ENCODE peak calls at places on chromosomes 12 and 14, in five cellular contexts. Q, X, S, P and A are unnamed samples.
A peak's percentile ranks its signal among the peaks of the same experiment; 100 is the strongest.

GRCh38 chr12:6180300-6181051 is 19.7 kb upstream of the CD9 start:
- DNase-seq in Q (peak; percentile 84), P (no peak), S (peak; percentile 86), X (no peak), A (peak; percentile 76)

GRCh38 chr12:13116971-13117370 is 13.5 kb upstream of the GSG1 start:
- DNase-seq in Q (no peak), P (no peak), X (no peak), S (no peak), A (no peak)

GRCh38 chr12:106288510-106289195 is 13.9 kb upstream of the TCP11L2 start:
- DNase-seq in Q (peak; percentile 97), X (no peak), S (peak; percentile 97), P (no peak), A (no peak)

GRCh38 chr12:58177366-58177765 is 236.0 kb downstream of the ATP23 start:
- DNase-seq in Q (no peak), P (no peak), S (no peak), X (no peak), A (no peak)

GRCh38 chr12:57451233-57451778 is 3.8 kb upstream of the INHBE start:
- DNase-seq in X (no peak), P (no peak), S (peak; percentile 38), Q (no peak), A (no peak)

GRCh38 chr12:121581681-121582439 is 1.0 kb upstream of the KDM2B start:
- DNase-seq in S (peak; percentile 50), P (no peak), Q (no peak), X (no peak), A (no peak)

GRCh38 chr12:58920956-58921861 is 905 bp upstream of the LRIG3 start:
- DNase-seq in X (no peak), S (no peak), P (no peak), Q (no peak), A (no peak)

GRCh38 chr12:122028165-122028591 is 6.5 kb downstream of the BCL7A start:
- DNase-seq in X (no peak), P (no peak), S (no peak), Q (no peak), A (no peak)

GRCh38 chr14:22303589-22304195 is 285.3 kb downstream of the DAD1 start:
- DNase-seq in X (no peak), Q (peak; percentile 63), P (no peak), S (peak; percentile 50), A (no peak)

GRCh38 chr12:54259194-54260011 is 20.5 kb downstream of the CBX5 start:
- DNase-seq in S (peak; percentile 87), X (no peak), Q (peak; percentile 25), P (peak; percentile 17), A (peak; percentile 80)
- H3K4me3 ChIP-seq in S (peak overlapping the region; percentile 6), X (no peak overlapping the region), Q (no peak overlapping the region), P (no peak overlapping the region), A (no peak overlapping the region)

DNA sequence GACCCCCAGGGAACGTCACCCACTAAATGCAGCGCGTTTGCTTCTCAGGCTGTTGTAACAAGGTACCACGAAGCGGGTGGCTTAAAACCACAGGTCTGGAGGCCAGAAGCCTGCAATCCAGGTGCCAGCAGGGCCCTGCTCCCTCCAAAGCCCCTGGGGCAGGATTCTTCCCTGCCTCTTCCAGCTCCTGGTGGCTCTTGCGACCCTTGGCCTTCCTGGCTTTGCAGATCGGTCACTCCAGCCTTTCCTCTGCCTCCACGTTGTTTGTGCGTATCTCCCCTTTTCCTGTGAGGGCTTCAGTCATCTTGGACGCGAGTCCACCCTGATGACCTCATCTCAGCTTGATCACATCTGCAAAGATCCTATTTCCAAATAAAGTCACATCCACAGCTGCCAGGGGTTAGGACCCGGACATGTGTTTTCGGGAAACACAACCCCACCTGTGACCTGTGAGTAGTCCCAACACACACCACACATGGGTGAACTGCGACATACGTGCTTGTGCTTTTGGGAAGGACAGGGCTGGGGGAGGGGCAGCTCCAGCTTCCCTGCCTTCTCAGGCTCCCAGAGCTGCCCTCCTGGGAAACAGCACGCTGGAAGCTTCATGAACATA is 114.5 kb upstream of the NCOR2 start:
- DNase-seq in X (no peak), Q (peak; percentile 75), P (no peak), S (peak; percentile 95), A (no peak)
- H3K4me3 ChIP-seq in X (no peak overlapping the region), Q (peak overlapping the region; percentile 41), P (no peak overlapping the region), S (no peak overlapping the region), A (no peak overlapping the region)

GRCh38 chr12:43638786-43639185 is 86.8 kb upstream of the ADAMTS20 start:
- DNase-seq in X (no peak), Q (no peak), P (no peak), S (no peak), A (no peak)
- H3K4me3 ChIP-seq in X (no peak overlapping the region), Q (no peak overlapping the region), P (no peak overlapping the region), S (no peak overlapping the region), A (no peak overlapping the region)

GRCh38 chr14:35355981-35356839 is 48.3 kb downstream of the NFKBIA start:
- DNase-seq in S (peak; percentile 58), Q (peak; percentile 53), P (no peak), X (no peak), A (peak; percentile 61)

GRCh38 chr14:35351497-35351896 is 53.1 kb downstream of the NFKBIA start:
- DNase-seq in P (no peak), Q (no peak), X (no peak), S (no peak), A (no peak)

GRCh38 chr14:35351897-35352273 is 52.7 kb downstream of the NFKBIA start:
- DNase-seq in Q (no peak), P (no peak), X (no peak), S (no peak), A (no peak)

GRCh38 chr14:35352274-35353233 is 52.0 kb downstream of the NFKBIA start:
- DNase-seq in Q (no peak), X (no peak), P (no peak), S (no peak), A (peak; percentile 44)

DNA sequence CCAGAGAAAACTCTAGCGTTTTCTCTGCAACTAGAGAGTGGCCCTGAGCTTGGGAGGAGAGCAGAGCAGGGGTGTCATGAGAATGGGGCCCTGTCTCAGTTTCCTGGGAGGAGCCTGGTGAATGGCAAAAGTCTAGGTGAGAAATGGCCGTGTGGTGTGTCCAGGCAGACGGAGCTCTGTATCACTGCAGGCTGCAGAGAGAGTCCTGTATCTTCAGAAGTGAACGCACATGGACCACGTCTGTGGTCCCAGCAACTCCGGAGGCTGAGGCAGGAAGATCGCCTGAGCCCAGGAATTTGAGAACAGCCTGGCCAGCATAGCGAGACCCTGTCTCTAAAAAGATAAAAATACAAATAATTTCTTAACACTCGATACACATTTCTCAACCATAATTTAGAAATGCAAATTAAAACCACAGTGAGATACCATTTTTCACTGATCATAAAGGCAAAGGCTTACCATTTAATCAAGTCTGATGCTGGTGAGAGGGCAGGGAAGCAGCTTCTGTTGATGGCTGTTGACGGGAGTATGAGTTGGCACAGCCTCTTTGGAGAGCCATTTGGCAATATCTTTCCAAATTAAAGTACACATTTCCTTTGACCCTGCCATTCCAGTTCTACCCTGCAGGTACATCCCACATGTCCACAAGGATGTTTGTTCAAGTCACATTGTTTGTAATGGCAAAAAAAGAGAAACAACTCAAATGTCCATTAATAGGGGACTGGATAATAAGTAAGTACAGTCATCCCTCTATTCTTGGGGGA is 51.0 kb downstream of the NFKBIA start:
- DNase-seq in S (no peak), Q (peak; percentile 88), X (no peak), P (no peak), A (no peak)
- H3K4me3 ChIP-seq in S (no peak overlapping the region), Q (no peak overlapping the region), X (no peak overlapping the region), P (no peak overlapping the region), A (no peak overlapping the region)

GRCh38 chr14:71590131-71590530 is 342.1 kb upstream of the RGS6 start:
- DNase-seq in S (no peak), X (no peak), P (no peak), Q (no peak), A (no peak)
- H3K4me3 ChIP-seq in S (no peak overlapping the region), X (no peak overlapping the region), P (no peak overlapping the region), Q (no peak overlapping the region), A (no peak overlapping the region)